ENCODE peak calls at places on chromosomes 16 and 17, in ten cellular contexts. H is A549; D is non-pigmented ciliary epithelial cell; P is mucosa of descending colon; G is dorsolateral prefrontal cortex; I is Caki2; R is nucleus accumbens; M is stimulated activated CD8-positive, alpha-beta memory T cell treated with anti-CD3 and anti-CD28 coated beads, Interleukin-2, amount 100 ng/mL, for 48 hours; F is NCI-H1092; T is stimulated activated naive CD4-positive, alpha-beta T cell. S is an unnamed sample.

GRCh38 chr16:56298948-56299602 is 107.8 kb downstream of the GNAO1 start:
- DNase-seq in H (no peak), D (no peak), P (no peak), G (peak; percentile 91), I (no peak), R (peak; percentile 64), M (no peak), F (peak; percentile 29), T (no peak), S (no peak)

GRCh38 chr16:84739349-84740124 is 39.7 kb downstream of the USP10 start:
- DNase-seq in H (no peak), D (peak; percentile 73), P (no peak), G (no peak), I (no peak), R (no peak), M (no peak), F (no peak), T (no peak), S (peak; percentile 98)

GRCh38 chr16:29141586-29142324 is 156.9 kb downstream of the LAT start:
- DNase-seq in H (no peak), D (no peak), P (no peak), G (no peak), I (no peak), R (no peak), M (no peak), F (no peak), T (no peak), S (no peak)

GRCh38 chr16:57380671-57381462 is 8.6 kb downstream of the CX3CL1 start:
- DNase-seq in H (peak; percentile 37), D (no peak), P (no peak), G (no peak), I (no peak), R (no peak), M (no peak), F (peak; percentile 6), T (no peak), S (no peak)

GRCh38 chr16:21684199-21684598 is 20.4 kb downstream of the OTOA start:
- DNase-seq in H (peak; percentile 47), D (no peak), P (no peak), G (no peak), I (no peak), R (no peak), M (peak; percentile 9), F (no peak), T (peak; percentile 3), S (no peak)

GRCh38 chr17:43578699-43579569 is 32.8 kb upstream of the ETV4 start:
- DNase-seq in H (no peak), D (no peak), P (no peak), G (no peak), I (peak; percentile 63), R (no peak), M (no peak), F (peak; percentile 71), T (no peak), S (peak; percentile 81)

GRCh38 chr16:19883296-19883951 is 1.2 kb downstream of the GPRC5B start:
- DNase-seq in H (no peak), D (no peak), P (peak; percentile 33), G (peak; percentile 85), I (no peak), R (peak; percentile 60), M (no peak), F (no peak), T (peak; percentile 21), S (peak; percentile 51)

GRCh38 chr17:59846391-59847165 is 46.2 kb downstream of the TUBD1 start:
- DNase-seq in H (peak; percentile 99), D (no peak), P (no peak), G (peak; percentile 25), I (peak; percentile 99), R (no peak), M (no peak), F (no peak), T (no peak), S (peak; percentile 87)

GRCh38 chr17:7548585-7549400 is at the start of gene TNFSF12:
- DNase-seq in H (peak; percentile 42), D (no peak), P (peak; percentile 80), G (peak; percentile 36), I (no peak), R (peak; percentile 32), M (peak; percentile 41), F (no peak), T (peak; percentile 47), S (peak; percentile 40)

GRCh38 chr17:36525888-36526287 is 8.8 kb downstream of the MYO19 start:
- DNase-seq in H (no peak), D (no peak), P (no peak), G (no peak), I (no peak), R (no peak), M (no peak), F (no peak), T (no peak), S (no peak)

GRCh38 chr16:74699666-74700065 is 996 bp downstream of the MLKL start:
- DNase-seq in H (peak; percentile 18), D (no peak), P (no peak), G (no peak), I (peak; percentile 10), R (no peak), M (no peak), F (no peak), T (no peak), S (no peak)

GRCh38 chr17:7747586-7747985 is 30.0 kb downstream of the DNAH2 start:
- DNase-seq in H (no peak), D (no peak), P (no peak), G (no peak), I (no peak), R (no peak), M (no peak), F (no peak), T (no peak), S (peak; percentile 77)

GRCh38 chr16:11550651-11551498 is 35.8 kb downstream of the LITAF start:
- DNase-seq in H (peak; percentile 57), D (no peak), P (no peak), G (no peak), I (no peak), R (no peak), M (no peak), F (no peak), T (no peak), S (no peak)

GRCh38 chr17:46995841-46996571 is 17.0 kb upstream of the RPRML start:
- DNase-seq in H (no peak), D (no peak), P (no peak), G (no peak), I (peak; percentile 22), R (no peak), M (no peak), F (no peak), T (no peak), S (peak; percentile 18)

GRCh38 chr16:4601317-4602186 is 13.1 kb downstream of the UBALD1 start:
- DNase-seq in H (no peak), D (no peak), P (no peak), G (no peak), I (no peak), R (no peak), M (no peak), F (peak; percentile 49), T (no peak), S (no peak)

GRCh38 chr16:71367243-71367976 is 8.9 kb downstream of the CALB2 start:
- DNase-seq in H (peak; percentile 73), D (no peak), P (peak; percentile 52), G (peak; percentile 23), I (peak; percentile 27), R (no peak), M (peak; percentile 31), F (peak; percentile 27), T (no peak), S (peak; percentile 46)

GRCh38 chr17:45918241-45918745 is 23.9 kb downstream of the MAPT start:
- DNase-seq in H (no peak), D (no peak), P (no peak), G (no peak), I (no peak), R (no peak), M (no peak), F (no peak), T (no peak), S (no peak)

GRCh38 chr17:80203448-80204092 is 16.6 kb downstream of the SGSH start:
- DNase-seq in H (no peak), D (no peak), P (no peak), G (no peak), I (no peak), R (no peak), M (no peak), F (no peak), T (no peak), S (no peak)

GRCh38 chr17:75645889-75646625 is 12.8 kb downstream of the SMIM5 start:
- DNase-seq in H (peak; percentile 94), D (no peak), P (peak; percentile 89), G (peak; percentile 89), I (peak; percentile 95), R (peak; percentile 65), M (no peak), F (no peak), T (no peak), S (no peak)

GRCh38 chr16:868386-868755 is 67.8 kb upstream of the GNG13 start:
- DNase-seq in H (no peak), D (no peak), P (no peak), G (no peak), I (no peak), R (no peak), M (no peak), F (no peak), T (no peak), S (no peak)

GRCh38 chr16:16925432-16925831 is 545.3 kb downstream of the XYLT1 start:
- DNase-seq in H (no peak), D (no peak), P (no peak), G (no peak), I (no peak), R (no peak), M (no peak), F (no peak), T (no peak), S (no peak)

GRCh38 chr16:28090646-28091377 is 27.3 kb upstream of the GSG1L start:
- DNase-seq in H (no peak), D (no peak), P (no peak), G (no peak), I (peak; percentile 45), R (no peak), M (no peak), F (no peak), T (no peak), S (peak; percentile 40)

GRCh38 chr16:19810817-19811731 is 73.6 kb downstream of the GPRC5B start:
- DNase-seq in H (peak; percentile 88), D (peak; percentile 90), P (no peak), G (no peak), I (peak; percentile 98), R (no peak), M (no peak), F (no peak), T (no peak), S (peak; percentile 64)

GRCh38 chr16:53545433-53545832 is 42.4 kb upstream of the AKTIP start:
- DNase-seq in H (no peak), D (no peak), P (no peak), G (no peak), I (no peak), R (no peak), M (no peak), F (no peak), T (peak; percentile 23), S (no peak)

GRCh38 chr16:49281843-49282642 is 405 bp upstream of the CBLN1 start:
- DNase-seq in H (peak; percentile 85), D (no peak), P (peak; percentile 95), G (peak; percentile 86), I (no peak), R (peak; percentile 68), M (peak; percentile 77), F (peak; percentile 93), T (no peak), S (peak; percentile 26)

GRCh38 chr16:89023151-89023551 is 46.1 kb upstream of the CBFA2T3 start:
- DNase-seq in H (no peak), D (no peak), P (no peak), G (no peak), I (no peak), R (no peak), M (no peak), F (no peak), T (no peak), S (no peak)

GRCh38 chr17:48103379-48103715 is 2.1 kb upstream of the CBX1 start:
- DNase-seq in H (no peak), D (no peak), P (no peak), G (no peak), I (no peak), R (no peak), M (no peak), F (no peak), T (no peak), S (no peak)

GRCh38 chr16:83771306-83771942 is 36.4 kb upstream of the HSBP1 start:
- DNase-seq in H (no peak), D (no peak), P (no peak), G (peak; percentile 54), I (no peak), R (no peak), M (no peak), F (peak; percentile 28), T (no peak), S (no peak)